ENCODE peak calls at places on chromosomes 16 and 17, in four cellular contexts. B, S, K and G are unnamed samples.

GRCh38 chr16:75023019-75023418 is 24.2 kb downstream of the ZNRF1 start:
- ATAC-seq in B (no peak), S (no peak), K (no peak), G (no peak)

GRCh38 chr17:81025065-81025751 is 9.7 kb upstream of the BAIAP2 start:
- ATAC-seq in B (no peak), S (no peak), K (no peak), G (peak; percentile 16)

GRCh38 chr17:80498920-80499410 is 22.6 kb upstream of the NPTX1 start:
- ATAC-seq in B (no peak), S (no peak), K (no peak), G (no peak)

GRCh38 chr17:72976971-72977767 is 115.3 kb downstream of the SLC39A11 start:
- ATAC-seq in B (peak; percentile 77), S (peak; percentile 85), K (peak; percentile 76), G (peak; percentile 78)

GRCh38 chr16:51022852-51023251 is 128.2 kb downstream of the SALL1 start:
- ATAC-seq in B (no peak), S (no peak), K (no peak), G (no peak)

GRCh38 chr17:72501404-72502110 is 380.7 kb downstream of the SOX9 start:
- ATAC-seq in B (no peak), S (no peak), K (no peak), G (no peak)

GRCh38 chr16:54336805-54337204 is 50.2 kb upstream of the IRX3 start:
- ATAC-seq in B (no peak), S (no peak), K (no peak), G (no peak)

GRCh38 chr16:68351991-68352431 is 41.2 kb downstream of the PRMT7 start:
- ATAC-seq in B (no peak), S (no peak), K (no peak), G (no peak)

GRCh38 chr17:81120695-81121621 is 44.3 kb upstream of the PVALEF start:
- ATAC-seq in B (no peak), S (no peak), K (no peak), G (no peak)

GRCh38 chr16:55955845-55956244 is 80.7 kb upstream of the CES5A start:
- ATAC-seq in B (no peak), S (no peak), K (no peak), G (no peak)

GRCh38 chr17:18960241-18960665 is 8.3 kb downstream of the SLC5A10 start:
- ATAC-seq in B (no peak), S (no peak), K (no peak), G (peak; percentile 5)

GRCh38 chr16:9954181-9954580 is 228.0 kb downstream of the GRIN2A start:
- ATAC-seq in B (no peak), S (no peak), K (no peak), G (no peak)

GRCh38 chr17:41910701-41911391 is 7.9 kb downstream of the ACLY start:
- ATAC-seq in B (no peak), S (no peak), K (no peak), G (no peak)

GRCh38 chr17:8672326-8672725 is 41.8 kb upstream of the MYH10 start:
- ATAC-seq in B (no peak), S (no peak), K (no peak), G (no peak)

GRCh38 chr16:88831838-88832237 is 20.1 kb upstream of the APRT start:
- ATAC-seq in B (peak; percentile 79), S (no peak), K (peak; percentile 63), G (no peak)

GRCh38 chr16:77781091-77781490 is 7.3 kb upstream of the VAT1L start:
- ATAC-seq in B (no peak), S (no peak), K (no peak), G (no peak)

GRCh38 chr16:77785365-77785764 is 3.0 kb upstream of the VAT1L start:
- ATAC-seq in B (no peak), S (no peak), K (no peak), G (no peak)

GRCh38 chr16:77780378-77780837 is 8.0 kb upstream of the VAT1L start:
- ATAC-seq in B (no peak), S (no peak), K (peak; percentile 65), G (no peak)

GRCh38 chr16:77784441-77785356 is 3.7 kb upstream of the VAT1L start:
- ATAC-seq in B (peak; percentile 71), S (peak; percentile 41), K (peak; percentile 51), G (no peak)

GRCh38 chr16:77782694-77783093 is 5.7 kb upstream of the VAT1L start:
- ATAC-seq in B (peak; percentile 67), S (peak; percentile 38), K (peak; percentile 76), G (no peak)
- H3K27me3 ChIP-seq in B (no peaks in the 10 kb centered on the region), S (peaks cover under 1% of the 10 kb centered on the region), K (peaks cover 25% of the 10 kb centered on the region), G (peaks cover 40% of the 10 kb centered on the region)

GRCh38 chr16:2508722-2509400 is 4.9 kb upstream of the ATP6V0C start:
- ATAC-seq in B (no peak), S (no peak), K (no peak), G (no peak)

GRCh38 chr16:2511996-2512919 is 1.5 kb upstream of the ATP6V0C start:
- ATAC-seq in B (peak; percentile 6), S (no peak), K (no peak), G (no peak)

GRCh38 chr16:2513405-2514332 is at the start of gene ATP6V0C:
- ATAC-seq in B (peak; percentile 88), S (peak; percentile 80), K (peak; percentile 92), G (peak; percentile 90)

GRCh38 chr16:2512920-2513404 is 790 bp upstream of the ATP6V0C start:
- ATAC-seq in B (peak; percentile 4), S (peak; percentile 3), K (peak; percentile 19), G (no peak)

DNA sequence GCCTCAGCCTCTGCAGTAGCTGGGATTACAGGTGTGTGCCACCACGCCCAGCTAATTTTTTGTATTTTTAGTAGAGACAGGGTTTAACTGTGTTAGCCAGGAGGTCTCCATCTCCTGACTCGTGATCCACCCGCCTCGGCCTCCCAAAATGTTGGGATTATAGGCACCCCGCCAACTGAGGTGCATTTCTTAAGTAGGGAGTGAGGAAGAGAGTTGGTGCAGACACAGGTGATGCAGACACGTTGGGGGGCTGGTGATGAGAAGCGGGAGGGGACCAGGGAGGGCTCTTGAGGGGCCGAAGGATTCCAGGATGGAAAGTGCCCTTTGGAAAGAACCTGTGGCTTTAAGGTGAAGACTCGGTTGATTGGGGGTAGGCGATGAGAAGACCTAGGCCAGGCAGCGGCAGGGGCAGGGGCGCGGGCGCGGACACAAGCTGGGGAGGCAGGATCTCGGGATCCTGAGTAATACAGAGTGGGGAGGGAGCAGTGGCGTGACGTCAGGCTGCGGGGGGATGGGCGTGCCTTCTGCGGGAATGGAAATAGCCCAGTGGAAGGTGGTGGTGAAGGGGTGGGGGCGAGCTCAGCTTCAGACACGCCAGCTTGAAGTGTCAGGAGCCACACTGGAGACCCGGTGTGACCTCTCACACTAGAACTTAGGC is 2.5 kb upstream of the ATP6V0C start:
- ATAC-seq in B (peak; percentile 37), S (no peak), K (no peak), G (peak; percentile 48)
- TF ChIP-seq POLR2AphosphoS5 in B (no peak), S (no peak), K (no peak), G (peak; percentile 22)

GRCh38 chr17:17760872-17761550 is 75.8 kb downstream of the SREBF1 start:
- ATAC-seq in B (no peak), S (no peak), K (no peak), G (no peak)

GRCh38 chr17:17759164-17759563 is 77.6 kb downstream of the SREBF1 start:
- ATAC-seq in B (no peak), S (no peak), K (no peak), G (no peak)

GRCh38 chr17:17763136-17763535 is 73.7 kb downstream of the SREBF1 start:
- ATAC-seq in B (no peak), S (no peak), K (no peak), G (no peak)

GRCh38 chr17:17763734-17764133 is 73.1 kb downstream of the SREBF1 start:
- ATAC-seq in B (no peak), S (no peak), K (no peak), G (no peak)

DNA sequence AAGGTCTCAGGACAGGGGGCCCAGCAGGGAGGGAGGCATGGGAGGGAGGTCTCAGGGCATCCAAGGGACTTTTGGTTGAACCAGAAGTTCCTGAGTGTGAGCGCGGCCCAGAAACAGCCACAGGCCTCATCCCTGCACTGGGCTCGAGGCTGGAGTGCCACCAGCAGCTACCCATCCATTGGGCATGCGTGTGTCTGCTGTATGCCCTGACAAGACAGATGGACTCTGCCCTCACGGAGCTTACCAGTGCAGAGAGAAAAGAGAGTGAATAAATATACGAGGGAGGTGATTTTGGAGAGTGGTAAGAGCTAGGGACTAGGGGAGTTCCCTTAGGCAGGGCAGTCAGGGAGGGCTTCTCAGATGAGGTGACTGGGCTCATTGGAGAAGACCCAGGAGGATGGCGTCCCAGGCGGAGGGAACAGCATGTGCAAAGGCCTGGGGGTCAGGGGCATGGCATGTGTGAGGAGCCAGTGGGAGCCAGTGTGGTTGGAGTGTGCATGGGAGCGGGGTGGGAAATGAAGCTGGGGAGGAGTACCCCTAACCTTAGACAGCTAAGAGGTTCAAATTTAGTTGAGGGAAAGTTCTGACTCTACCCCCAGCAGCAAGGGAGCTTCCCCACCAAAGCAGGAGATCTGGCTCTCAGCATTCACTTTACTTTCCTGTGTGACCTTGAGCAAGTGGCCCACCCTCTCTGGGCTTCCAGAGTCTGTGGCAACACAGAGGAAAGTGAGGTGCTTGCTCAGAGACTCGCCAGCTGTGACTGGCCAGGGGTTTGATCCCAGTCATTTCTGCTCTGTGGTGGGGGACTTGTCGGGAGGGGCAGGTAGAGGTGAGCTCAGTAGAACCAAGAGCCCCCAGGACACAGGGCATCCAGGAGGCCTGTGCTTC is 74.6 kb downstream of the SREBF1 start:
- ATAC-seq in B (no peak), S (no peak), K (no peak), G (no peak)
- H3K4me1 ChIP-seq in B (no peaks in the 10 kb centered on the region), S (peaks cover 26% of the 10 kb centered on the region), K (peaks cover 3% of the 10 kb centered on the region), G (peaks cover 14% of the 10 kb centered on the region)

GRCh38 chr16:20399185-20399584 is 5.4 kb downstream of the PDILT start:
- ATAC-seq in B (no peak), S (no peak), K (no peak), G (no peak)
- H3K27me3 ChIP-seq in B (peaks cover 27% of the 10 kb centered on the region), S (no peaks in the 10 kb centered on the region), K (no peaks in the 10 kb centered on the region), G (no peaks in the 10 kb centered on the region)

DNA sequence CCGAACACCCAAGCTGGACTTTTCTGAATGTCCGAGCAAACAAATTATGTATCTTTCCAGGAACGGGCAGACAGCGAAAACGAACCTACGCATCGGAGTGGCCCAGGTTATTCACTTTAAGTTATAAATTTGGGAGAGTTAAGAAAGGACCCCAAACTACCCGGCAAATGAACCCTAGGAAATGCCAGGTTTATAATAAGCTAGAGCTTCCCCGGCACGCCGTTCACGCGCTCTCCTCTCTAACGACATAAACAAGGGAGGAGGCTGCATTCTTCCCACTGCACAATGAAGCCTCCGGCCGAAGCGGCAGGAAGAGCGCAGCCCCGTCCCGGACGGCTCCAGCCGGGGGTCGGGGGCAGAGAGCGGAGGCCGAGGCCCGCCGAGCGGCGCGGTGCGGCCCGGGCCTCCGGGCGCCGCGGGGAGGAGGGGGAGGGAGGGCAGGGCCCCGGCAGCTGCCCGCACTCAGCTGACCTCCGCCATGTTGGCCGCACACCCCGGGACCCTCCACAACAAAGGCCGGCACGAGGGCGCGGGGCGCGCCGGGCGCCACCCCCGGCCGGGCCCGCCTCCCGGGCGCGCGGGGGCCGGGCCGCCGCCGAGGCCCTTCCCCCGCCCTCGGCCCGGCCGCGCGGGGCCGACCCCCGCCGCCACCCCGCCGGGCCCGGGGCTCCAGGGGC is 770 bp downstream of the SIAH1 start:
- ATAC-seq in B (peak; percentile 73), S (peak; percentile 69), K (peak; percentile 68), G (peak; percentile 73)
- TF ChIP-seq POLR2AphosphoS5 in B (no peak), S (no peak), K (no peak), G (no peak)

GRCh38 chr17:27511154-27511553 is 54.9 kb downstream of the KSR1 start:
- ATAC-seq in B (peak; percentile 18), S (no peak), K (no peak), G (no peak)
- H3K4me1 ChIP-seq in B (peaks cover 18% of the 10 kb centered on the region), S (peaks cover 11% of the 10 kb centered on the region), K (peaks cover 5% of the 10 kb centered on the region), G (peaks cover 33% of the 10 kb centered on the region)

GRCh38 chr16:939941-940340 is 30.8 kb downstream of the LMF1 start:
- ATAC-seq in B (no peak), S (no peak), K (no peak), G (no peak)
- H3K27me3 ChIP-seq in B (peaks cover 69% of the 10 kb centered on the region), S (no peaks in the 10 kb centered on the region), K (no peaks in the 10 kb centered on the region), G (no peaks in the 10 kb centered on the region)